ENCODE peak calls at places on chromosomes 7 and 10, in eight cellular contexts. N is left lung; S is heart right ventricle; X is CD8-positive, alpha-beta T cell; H is lower lobe of right lung; P is aorta; F is prostate gland; Z is IMR-90. C is an unnamed sample.

GRCh38 chr10:121303273-121303890 is 294.9 kb downstream of the FGFR2 start:
- DNase-seq in N (no peak), S (no peak), X (no peak), H (no peak), P (no peak), F (no peak), Z (no peak), C (no peak)

GRCh38 chr10:120423350-120424197 is 33.5 kb upstream of the PLPP4 start:
- DNase-seq in N (no peak), S (peak; percentile 6), X (no peak), H (peak; percentile 49), P (no peak), F (peak; percentile 23), Z (peak; percentile 13), C (peak; percentile 65)

GRCh38 chr10:50538473-50539398 is 85.0 kb downstream of the SGMS1 start:
- DNase-seq in N (peak; percentile 43), S (no peak), X (no peak), H (no peak), P (no peak), F (no peak), Z (no peak), C (no peak)

GRCh38 chr10:31146496-31147219 is 115.0 kb upstream of the ZNF438 start:
- DNase-seq in N (no peak), S (peak; percentile 84), X (no peak), H (no peak), P (no peak), F (no peak), Z (peak; percentile 86), C (no peak)

GRCh38 chr7:46969303-46970130 is 612.4 kb downstream of the TNS3 start:
- DNase-seq in N (no peak), S (no peak), X (no peak), H (no peak), P (no peak), F (no peak), Z (peak; percentile 20), C (no peak)

GRCh38 chr10:88456730-88457129 is 126.4 kb downstream of the RNLS start:
- DNase-seq in N (no peak), S (no peak), X (no peak), H (no peak), P (no peak), F (no peak), Z (peak; percentile 62), C (no peak)

GRCh38 chr10:71247306-71247705 is 34.9 kb downstream of the UNC5B start:
- DNase-seq in N (no peak), S (no peak), X (no peak), H (no peak), P (no peak), F (no peak), Z (no peak), C (no peak)

GRCh38 chr7:98372993-98373392 is 27.9 kb downstream of the BAIAP2L1 start:
- DNase-seq in N (no peak), S (no peak), X (no peak), H (no peak), P (no peak), F (no peak), Z (peak; percentile 81), C (no peak)

GRCh38 chr10:114031113-114031512 is 12.6 kb upstream of the ADRB1 start:
- DNase-seq in N (no peak), S (no peak), X (no peak), H (no peak), P (no peak), F (no peak), Z (no peak), C (no peak)

GRCh38 chr10:74975758-74976157 is 135.7 kb upstream of the SAMD8 start:
- DNase-seq in N (no peak), S (no peak), X (no peak), H (no peak), P (no peak), F (no peak), Z (no peak), C (no peak)

GRCh38 chr7:36514289-36515243 is 124.9 kb downstream of the ANLN start:
- DNase-seq in N (no peak), S (no peak), X (no peak), H (no peak), P (no peak), F (no peak), Z (no peak), C (no peak)

GRCh38 chr7:157276731-157277562 is 59.9 kb upstream of the DNAJB6 start:
- DNase-seq in N (peak; percentile 78), S (no peak), X (no peak), H (no peak), P (peak; percentile 79), F (no peak), Z (peak; percentile 51), C (peak; percentile 70)

GRCh38 chr7:123865517-123866117 is 20.6 kb downstream of the HYAL4 start:
- DNase-seq in N (no peak), S (peak; percentile 51), X (no peak), H (no peak), P (no peak), F (peak; percentile 54), Z (peak; percentile 67), C (no peak)

GRCh38 chr10:77274046-77274795 is 363.4 kb downstream of the KCNMA1 start:
- DNase-seq in N (no peak), S (no peak), X (no peak), H (no peak), P (no peak), F (no peak), Z (peak; percentile 84), C (no peak)

GRCh38 chr7:45881759-45882464 is 6.4 kb upstream of the IGFBP1 start:
- DNase-seq in N (no peak), S (no peak), X (no peak), H (no peak), P (no peak), F (no peak), Z (peak; percentile 89), C (no peak)

GRCh38 chr7:1283337-1283736 is 50.7 kb downstream of the UNCX start:
- DNase-seq in N (peak; percentile 24), S (no peak), X (no peak), H (peak; percentile 9), P (peak; percentile 43), F (no peak), Z (no peak), C (no peak)

GRCh38 chr7:156665101-156665500 is 24.5 kb downstream of the RNF32 start:
- DNase-seq in N (no peak), S (no peak), X (no peak), H (no peak), P (no peak), F (no peak), Z (peak; percentile 37), C (no peak)

GRCh38 chr7:47775238-47775637 is 173.0 kb downstream of the PKD1L1 start:
- DNase-seq in N (no peak), S (no peak), X (no peak), H (no peak), P (no peak), F (no peak), Z (no peak), C (no peak)

GRCh38 chr7:22728416-22729029 is 1.5 kb downstream of the IL6 start:
- DNase-seq in N (no peak), S (no peak), X (no peak), H (no peak), P (no peak), F (no peak), Z (peak; percentile 71), C (no peak)
- H3K4me3 ChIP-seq in N (no peak overlapping the region), S (no peak overlapping the region), X (no peak overlapping the region), H (peak overlapping the region; percentile 56), P (no peak overlapping the region), F (no peak overlapping the region), Z (peak overlapping the region; percentile 69), C (peak overlapping the region; percentile 51)

GRCh38 chr10:86500846-86501245 is 20.7 kb downstream of the WAPL start:
- DNase-seq in N (no peak), S (no peak), X (no peak), H (no peak), P (no peak), F (no peak), Z (peak; percentile 65), C (no peak)
- H3K36me3 ChIP-seq in N (peaks cover 71% of the 10 kb centered on the region), S (peaks cover 78% of the 10 kb centered on the region), X (no peaks in the 10 kb centered on the region), H (peaks cover 61% of the 10 kb centered on the region), P (no peaks in the 10 kb centered on the region), F (peaks cover 3% of the 10 kb centered on the region), Z (peaks cover 21% of the 10 kb centered on the region), C (peaks cover 61% of the 10 kb centered on the region)

GRCh38 chr10:12684784-12685183 is 316.7 kb downstream of the CCDC3 start:
- DNase-seq in N (no peak), S (no peak), X (no peak), H (no peak), P (no peak), F (no peak), Z (no peak), C (no peak)

GRCh38 chr10:12685261-12685861 is 316.2 kb downstream of the CCDC3 start:
- DNase-seq in N (no peak), S (no peak), X (no peak), H (no peak), P (no peak), F (no peak), Z (no peak), C (no peak)

GRCh38 chr10:12675171-12675570 is 325.8 kb downstream of the CAMK1D start:
- DNase-seq in N (no peak), S (no peak), X (no peak), H (no peak), P (no peak), F (no peak), Z (no peak), C (no peak)

GRCh38 chr10:12681250-12681649 is 320.3 kb downstream of the CCDC3 start:
- DNase-seq in N (no peak), S (no peak), X (no peak), H (no peak), P (no peak), F (no peak), Z (no peak), C (no peak)

GRCh38 chr10:12679636-12680035 is 321.9 kb downstream of the CCDC3 start:
- DNase-seq in N (no peak), S (no peak), X (no peak), H (no peak), P (no peak), F (no peak), Z (no peak), C (no peak)
- H3K4me3 ChIP-seq in N (no peak overlapping the region), S (no peak overlapping the region), X (no peak overlapping the region), H (no peak overlapping the region), P (no peak overlapping the region), F (no peak overlapping the region), Z (no peak overlapping the region), C (no peak overlapping the region)

GRCh38 chr10:48691812-48692528 is 7.3 kb downstream of the WDFY4 start:
- DNase-seq in N (no peak), S (no peak), X (no peak), H (no peak), P (no peak), F (no peak), Z (no peak), C (no peak)

GRCh38 chr10:48694371-48695030 is 9.8 kb downstream of the WDFY4 start:
- DNase-seq in N (no peak), S (no peak), X (no peak), H (no peak), P (no peak), F (no peak), Z (no peak), C (no peak)

GRCh38 chr10:48690791-48691660 is 6.4 kb downstream of the WDFY4 start:
- DNase-seq in N (no peak), S (no peak), X (no peak), H (no peak), P (no peak), F (no peak), Z (no peak), C (no peak)

GRCh38 chr10:48693206-48693605 is 8.5 kb downstream of the WDFY4 start:
- DNase-seq in N (no peak), S (no peak), X (no peak), H (no peak), P (no peak), F (no peak), Z (no peak), C (no peak)

GRCh38 chr10:48692748-48693147 is 8.1 kb downstream of the WDFY4 start:
- DNase-seq in N (no peak), S (no peak), X (no peak), H (no peak), P (no peak), F (no peak), Z (no peak), C (no peak)
- H3K36me3 ChIP-seq in N (no peaks in the 10 kb centered on the region), S (no peaks in the 10 kb centered on the region), X (no peaks in the 10 kb centered on the region), H (no peaks in the 10 kb centered on the region), P (no peaks in the 10 kb centered on the region), F (no peaks in the 10 kb centered on the region), Z (no peaks in the 10 kb centered on the region), C (no peaks in the 10 kb centered on the region)

C was measured in upper lobe of right lung.